ENCODE peak calls at places on chromosomes 3 and 15, in five cellular contexts. F is EH; D is naive B cell; H is effector memory CD4-positive, alpha-beta T cell; A is activated CD4-positive, alpha-beta T cell treated with anti-CD3 and anti-CD28 coated beads for 24 hours. I is an unnamed sample.

GRCh38 chr15:60152386-60152785 is 148.3 kb downstream of the FOXB1 start:
- DNase-seq in F (no peak), A (no peak), H (no peak), D (no peak), I (no peak)

GRCh38 chr3:60269829-60270266 is 981.4 kb downstream of the FHIT start:
- DNase-seq in H (no peak), D (no peak), F (no peak), A (no peak), I (no peak)

GRCh38 chr3:15884132-15884531 is 86.4 kb upstream of the ANKRD28 start:
- DNase-seq in F (no peak), A (no peak), D (no peak), H (no peak), I (no peak)

GRCh38 chr15:81069909-81070308 is 64.2 kb upstream of the CFAP161 start:
- DNase-seq in D (no peak), F (no peak), A (no peak), H (no peak), I (no peak)

GRCh38 chr3:195911946-195912270 is 3.6 kb upstream of the TNK2 start:
- DNase-seq in H (no peak), D (no peak), A (no peak), F (peak; percentile 36), I (peak; percentile 21)

GRCh38 chr15:42140383-42141070 is 15.9 kb downstream of the PLA2G4F start:
- DNase-seq in A (no peak), F (no peak), D (no peak), H (no peak), I (no peak)

GRCh38 chr3:153621988-153622387 is 460.0 kb downstream of the RAP2B start:
- DNase-seq in A (no peak), D (no peak), F (no peak), H (no peak), I (no peak)

GRCh38 chr15:45714501-45715488 is 80.0 kb downstream of the SQOR start:
- DNase-seq in H (peak; percentile 16), F (peak; percentile 70), D (no peak), A (peak; percentile 7), I (peak; percentile 70)

GRCh38 chr3:67384790-67385397 is 269.5 kb downstream of the SUCLG2 start:
- DNase-seq in F (peak; percentile 59), A (peak; percentile 12), H (peak; percentile 7), D (no peak), I (peak; percentile 31)

GRCh38 chr15:66842710-66843441 is 140.8 kb downstream of the SMAD6 start:
- DNase-seq in D (no peak), A (no peak), H (no peak), F (peak; percentile 89), I (peak; percentile 73)

GRCh38 chr3:153138267-153139210 is 23.5 kb upstream of the RAP2B start:
- DNase-seq in H (no peak), D (no peak), F (peak; percentile 93), A (peak; percentile 33), I (peak; percentile 92)

GRCh38 chr3:27666708-27667107 is 55.4 kb downstream of the EOMES start:
- DNase-seq in D (no peak), F (peak; percentile 95), H (no peak), A (no peak), I (peak; percentile 26)

GRCh38 chr3:43956945-43957344 is 266.2 kb downstream of the ABHD5 start:
- DNase-seq in F (no peak), D (no peak), H (no peak), A (no peak), I (no peak)

I was measured in RPMI7951.